ENCODE peak calls at places on chromosomes 6 and 20, in ten cellular contexts. H is mammary epithelial cell; R is endothelial cell; E is NCI-H2029; T is GM23248; M is spleen; W is MG63; O is effector CD4-positive, alpha-beta T cell; C is occipital lobe; K is A549. D is an unnamed sample.

GRCh38 chr6:140393665-140394064 is 1019.2 kb upstream of the CITED2 start:
- DNase-seq in H (no peak), R (no peak), E (no peak), T (peak; percentile 25), M (no peak), W (no peak), O (no peak), C (no peak), K (no peak), D (no peak)

GRCh38 chr6:150684161-150684560 is 84.5 kb downstream of the PLEKHG1 start:
- DNase-seq in H (no peak), R (no peak), E (no peak), T (no peak), M (no peak), W (no peak), O (no peak), C (no peak), K (no peak), D (no peak)

GRCh38 chr6:15313367-15313766 is 67.5 kb downstream of the JARID2 start:
- DNase-seq in H (no peak), R (no peak), E (no peak), T (peak; percentile 34), M (no peak), W (no peak), O (no peak), C (peak; percentile 42), K (no peak), D (no peak)

GRCh38 chr20:15875446-15875845 is 697.8 kb downstream of the KIF16B start:
- DNase-seq in H (no peak), R (no peak), E (peak; percentile 37), T (no peak), M (no peak), W (no peak), O (no peak), C (no peak), K (no peak), D (no peak)

GRCh38 chr20:6828794-6829423 is 61.4 kb downstream of the BMP2 start:
- DNase-seq in H (peak; percentile 68), R (peak; percentile 73), E (peak; percentile 71), T (peak; percentile 70), M (no peak), W (peak; percentile 27), O (no peak), C (peak; percentile 2), K (peak; percentile 43), D (peak; percentile 12)

GRCh38 chr6:117477988-117478852 is 4.3 kb upstream of the DCBLD1 start:
- DNase-seq in H (no peak), R (peak; percentile 31), E (no peak), T (no peak), M (no peak), W (no peak), O (no peak), C (no peak), K (no peak), D (no peak)

GRCh38 chr6:81886157-81886556 is 133.7 kb upstream of the TENT5A start:
- DNase-seq in H (no peak), R (no peak), E (no peak), T (no peak), M (no peak), W (no peak), O (no peak), C (no peak), K (no peak), D (no peak)

GRCh38 chr6:132259070-132259469 is 142.2 kb downstream of the MOXD1 start:
- DNase-seq in H (peak; percentile 12), R (no peak), E (no peak), T (peak; percentile 64), M (no peak), W (no peak), O (no peak), C (no peak), K (peak; percentile 2), D (no peak)

GRCh38 chr20:52945862-52946522 is 26.2 kb upstream of the TSHZ2 start:
- DNase-seq in H (peak; percentile 76), R (no peak), E (no peak), T (no peak), M (no peak), W (no peak), O (no peak), C (no peak), K (no peak), D (no peak)

GRCh38 chr6:17311595-17312311 is 30.6 kb downstream of the RBM24 start:
- DNase-seq in H (no peak), R (no peak), E (no peak), T (peak; percentile 4), M (no peak), W (peak; percentile 64), O (no peak), C (no peak), K (peak; percentile 18), D (no peak)

GRCh38 chr20:3545401-3545925 is 74.6 kb downstream of the ATRN start:
- DNase-seq in H (peak; percentile 75), R (no peak), E (no peak), T (no peak), M (no peak), W (no peak), O (no peak), C (no peak), K (no peak), D (no peak)

GRCh38 chr6:41707565-41708200 is 27.7 kb downstream of the TFEB start:
- DNase-seq in H (no peak), R (no peak), E (no peak), T (no peak), M (peak; percentile 90), W (no peak), O (peak; percentile 10), C (no peak), K (no peak), D (peak; percentile 59)

GRCh38 chr20:25058051-25058796 is at the start of gene ACSS1:
- DNase-seq in H (peak; percentile 15), R (peak; percentile 36), E (peak; percentile 36), T (peak; percentile 63), M (peak; percentile 96), W (no peak), O (peak; percentile 64), C (peak; percentile 43), K (peak; percentile 72), D (peak; percentile 83)

GRCh38 chr6:38287487-38287886 is 352.2 kb downstream of the BTBD9 start:
- DNase-seq in H (no peak), R (no peak), E (no peak), T (no peak), M (no peak), W (no peak), O (no peak), C (no peak), K (no peak), D (no peak)

GRCh38 chr6:161481786-161482516 is 208.1 kb upstream of the AGPAT4 start:
- DNase-seq in H (no peak), R (no peak), E (no peak), T (no peak), M (no peak), W (no peak), O (no peak), C (no peak), K (no peak), D (no peak)

GRCh38 chr6:15285682-15286294 is 39.9 kb downstream of the JARID2 start:
- DNase-seq in H (no peak), R (no peak), E (no peak), T (peak; percentile 32), M (no peak), W (no peak), O (no peak), C (no peak), K (no peak), D (no peak)

GRCh38 chr6:4021862-4022715 is 56.8 kb downstream of the FAM217A start:
- DNase-seq in H (no peak), R (no peak), E (peak; percentile 38), T (peak; percentile 56), M (no peak), W (peak; percentile 13), O (no peak), C (no peak), K (no peak), D (no peak)

GRCh38 chr6:139680819-139681218 is 306.4 kb upstream of the CITED2 start:
- DNase-seq in H (no peak), R (no peak), E (no peak), T (no peak), M (no peak), W (no peak), O (no peak), C (no peak), K (no peak), D (no peak)